ENCODE peak calls at places on chromosomes 2 and 18, in six cellular contexts. U is heart right ventricle; E is stimulated activated CD4-positive, alpha-beta T cell treated with anti-CD3 and anti-CD28 coated beads, Interleukin-12 subunit alpha, Interleukin-12 subunit beta, amount 100 ng/mL, for 4 hours; A is left cardiac atrium; C is anterior cingulate cortex; R is right cardiac atrium. B is an unnamed sample.

GRCh38 chr2:109615637-109616144 is 1.5 kb downstream of the SOWAHC start:
- DNase-seq in U (no peak), E (no peak), A (no peak), C (no peak), R (no peak), B (peak; percentile 46)

GRCh38 chr2:177543007-177543760 is 150.6 kb downstream of the AGPS start:
- DNase-seq in U (no peak), E (no peak), A (no peak), C (no peak), R (peak; percentile 36), B (no peak)

GRCh38 chr2:242046184-242046826 is 176.8 kb downstream of the RTP5 start:
- DNase-seq in U (no peak), E (no peak), A (no peak), C (no peak), R (no peak), B (no peak)

GRCh38 chr18:13566941-13567762 is 159.2 kb downstream of the FAM210A start:
- DNase-seq in U (peak; percentile 27), E (no peak), A (peak; percentile 70), C (peak; percentile 43), R (peak; percentile 77), B (no peak)

GRCh38 chr2:68995911-68996310 is 17.1 kb upstream of the ANTXR1 start:
- DNase-seq in U (no peak), E (no peak), A (no peak), C (no peak), R (no peak), B (no peak)

GRCh38 chr2:138499684-138500083 is 1.9 kb upstream of the SPOPL start:
- DNase-seq in U (no peak), E (no peak), A (no peak), C (no peak), R (no peak), B (no peak)

GRCh38 chr2:54610700-54611099 is 112.8 kb upstream of the EML6 start:
- DNase-seq in U (no peak), E (no peak), A (no peak), C (no peak), R (no peak), B (no peak)

GRCh38 chr2:138974651-138975050 is 194.5 kb upstream of the NXPH2 start:
- DNase-seq in U (no peak), E (no peak), A (no peak), C (no peak), R (no peak), B (no peak)

GRCh38 chr2:151632993-151633592 is 101.2 kb downstream of the NEB start:
- DNase-seq in U (no peak), E (no peak), A (no peak), C (no peak), R (no peak), B (no peak)

GRCh38 chr2:225122582-225123486 is 80.6 kb upstream of the DOCK10 start:
- DNase-seq in U (no peak), E (peak; percentile 26), A (no peak), C (no peak), R (no peak), B (no peak)

GRCh38 chr2:157901325-157901724 is 25.2 kb upstream of the ACVR1 start:
- DNase-seq in U (no peak), E (no peak), A (no peak), C (no peak), R (no peak), B (no peak)

GRCh38 chr2:96136123-96136720 is 2.1 kb downstream of the ASTL start:
- DNase-seq in U (no peak), E (no peak), A (no peak), C (no peak), R (peak; percentile 27), B (no peak)

GRCh38 chr2:217650716-217651360 is 352.0 kb downstream of the TNS1 start:
- DNase-seq in U (peak; percentile 65), E (no peak), A (no peak), C (peak; percentile 6), R (no peak), B (peak; percentile 41)

GRCh38 chr18:69636529-69637301 is 236.0 kb downstream of the DOK6 start:
- DNase-seq in U (no peak), E (peak; percentile 9), A (no peak), C (no peak), R (no peak), B (no peak)

B was measured in 8988T.